ENCODE peak calls at places on chromosomes 11 and 22, in five cellular contexts. V is right atrium auricular region; M is mucosa of descending colon; N is effector CD8-positive, alpha-beta T cell; Z is CD4-positive, alpha-beta T cell. C is an unnamed sample.

GRCh38 chr11:70174846-70175764 is 28.0 kb upstream of the FADD start:
- DNase-seq in V (no peak), N (no peak), M (no peak), Z (no peak), C (no peak)

GRCh38 chr11:79973701-79974626 is 533.1 kb upstream of the TENM4 start:
- DNase-seq in Z (no peak), V (no peak), M (no peak), N (no peak), C (no peak)

GRCh38 chr11:76209956-76210885 is 3.9 kb upstream of the WNT11 start:
- DNase-seq in N (peak), V (peak), Z (no peak), M (peak), C (no peak)

GRCh38 chr11:122123258-122123929 is 7.4 kb upstream of the BLID start:
- DNase-seq in Z (no peak), M (no peak), N (no peak), V (no peak), C (no peak)

GRCh38 chr11:19027829-19028595 is 32.5 kb downstream of the MRGPRX2 start:
- DNase-seq in N (no peak), M (no peak), V (no peak), Z (no peak), C (no peak)

GRCh38 chr11:134338068-134338467 is 6.3 kb downstream of the GLB1L2 start:
- DNase-seq in M (no peak), V (no peak), Z (no peak), N (no peak), C (no peak)

GRCh38 chr22:31286360-31287255 is 5.7 kb downstream of the PIK3IP1 start:
- DNase-seq in V (no peak), M (no peak), Z (peak), N (peak), C (no peak)

GRCh38 chr11:112972399-112973115 is 11.3 kb downstream of the NCAM1 start:
- DNase-seq in Z (no peak), M (no peak), V (no peak), N (no peak), C (no peak)

GRCh38 chr22:35900483-35901168 is 128.0 kb downstream of the RBFOX2 start:
- DNase-seq in V (no peak), M (no peak), Z (no peak), N (no peak), C (no peak)

GRCh38 chr22:39207141-39208012 is 37.4 kb downstream of the PDGFB start:
- DNase-seq in Z (no peak), N (no peak), V (no peak), M (no peak), C (no peak)

GRCh38 chr11:134610116-134610910 is 198.3 kb upstream of the B3GAT1 start:
- DNase-seq in Z (no peak), V (peak), N (no peak), M (no peak), C (peak)

GRCh38 chr22:28402539-28402938 is 277.1 kb downstream of the TTC28 start:
- DNase-seq in Z (no peak), V (no peak), N (no peak), M (no peak), C (no peak)

GRCh38 chr22:49020314-49020713 is 807.4 kb downstream of the BRD1 start:
- DNase-seq in Z (no peak), N (no peak), V (no peak), M (peak), C (no peak)

GRCh38 chr11:75429902-75430691 is 2.9 kb downstream of the KLHL35 start:
- DNase-seq in Z (peak), V (no peak), N (peak), M (peak), C (peak)

GRCh38 chr11:66579017-66579606 is 10.7 kb upstream of the CTSF start:
- DNase-seq in V (peak), N (peak), M (peak), Z (peak), C (peak)

GRCh38 chr11:66863428-66864125 is 6.7 kb downstream of the LRFN4 start:
- DNase-seq in V (no peak), Z (no peak), M (peak), N (no peak), C (no peak)

GRCh38 chr11:94775576-94776327 is 7.6 kb downstream of the AMOTL1 start:
- DNase-seq in N (no peak), M (no peak), V (no peak), Z (no peak), C (no peak)

GRCh38 chr11:69711824-69712801 is 8.3 kb upstream of the FGF19 start:
- DNase-seq in N (no peak), Z (no peak), V (no peak), M (no peak), C (no peak)

GRCh38 chr11:86812981-86813380 is 12.6 kb downstream of the PRSS23 start:
- DNase-seq in M (no peak), Z (no peak), V (no peak), N (no peak), C (no peak)

C was measured in osteocyte.